ENCODE peak calls at places on chromosome 1, in five cellular contexts. C, K, D, W and M are unnamed samples.
A peak's percentile ranks its signal among the peaks of the same experiment; 100 is the strongest.

GRCh38 chr1:70874063-70874462 is 173.6 kb downstream of the PTGER3 start:
- DNase-seq in W (peak; percentile 6), K (no peak), C (no peak), D (no peak), M (peak; percentile 8)

GRCh38 chr1:21117159-21117953 is 59.3 kb downstream of the EIF4G3 start:
- DNase-seq in D (no peak), W (no peak), C (no peak), K (no peak), M (no peak)

GRCh38 chr1:20058531-20058930 is 11.5 kb upstream of the PLA2G5 start:
- DNase-seq in K (peak; percentile 97), W (no peak), D (peak; percentile 63), C (no peak), M (peak; percentile 63)

GRCh38 chr1:240621249-240621648 is 9.3 kb upstream of the GREM2 start:
- DNase-seq in D (no peak), W (peak; percentile 27), C (no peak), K (peak; percentile 83), M (peak; percentile 7)

GRCh38 chr1:903721-904270 is 19.9 kb upstream of the SAMD11 start:
- DNase-seq in K (no peak), W (no peak), D (no peak), C (no peak), M (no peak)

GRCh38 chr1:1432951-1433803 is 2.3 kb upstream of the VWA1 start:
- DNase-seq in D (no peak), K (peak; percentile 16), C (no peak), W (peak; percentile 71), M (peak; percentile 62)

GRCh38 chr1:81670286-81670685 is 130.4 kb upstream of the ADGRL2 start:
- DNase-seq in K (peak; percentile 96), W (no peak), D (peak; percentile 84), C (no peak), M (peak; percentile 90)

GRCh38 chr1:53734650-53735211 is 4.2 kb downstream of the GLIS1 start:
- DNase-seq in W (no peak), K (peak; percentile 85), C (no peak), D (no peak), M (peak; percentile 29)

GRCh38 chr1:153340356-153340755 is 8.3 kb downstream of the PGLYRP4 start:
- DNase-seq in D (no peak), C (no peak), K (no peak), W (no peak), M (no peak)

GRCh38 chr1:182699673-182700350 is 15.4 kb upstream of the RGS8 start:
- DNase-seq in W (peak; percentile 95), K (peak; percentile 23), C (no peak), D (no peak), M (no peak)
- H3K4me3 ChIP-seq in W (peak overlapping the region; percentile 43), K (no peak overlapping the region), C (no peak overlapping the region), D (no peak overlapping the region), M (no peak overlapping the region)

GRCh38 chr1:35401072-35401471 is 132.6 kb downstream of the ZMYM4 start:
- DNase-seq in C (no peak), D (no peak), K (no peak), W (no peak), M (no peak)
- H3K36me3 ChIP-seq in C (peaks cover 19% of the 10 kb centered on the region), D (no peaks in the 10 kb centered on the region), K (peaks cover 5% of the 10 kb centered on the region), W (peaks cover 45% of the 10 kb centered on the region), M (peaks cover 5% of the 10 kb centered on the region)

GRCh38 chr1:155984341-155984740 is 6.0 kb upstream of the ARHGEF2 start:
- DNase-seq in W (peak; percentile 97), D (no peak), K (no peak), C (no peak), M (no peak)
- TF ChIP-seq CTCF in W (no peak), D (no peak), K (no peak), C (no peak), M (no peak)

DNA sequence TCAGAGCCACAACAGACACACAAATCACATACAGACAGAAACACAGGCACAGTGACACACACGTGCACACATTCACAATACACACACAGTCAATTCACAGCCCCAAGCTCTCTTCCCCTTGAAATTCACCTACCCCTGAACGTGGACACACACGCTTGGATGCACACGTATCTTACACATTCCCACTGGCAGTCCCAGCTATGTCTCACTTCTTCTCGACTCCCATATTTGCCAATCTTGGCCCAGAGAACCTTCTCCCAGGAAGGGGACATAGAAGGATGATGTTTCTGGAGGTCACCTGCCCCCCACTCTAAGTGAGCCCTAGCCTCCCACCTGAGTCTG is 1.6 kb downstream of the CRYBG2 start:
- DNase-seq in W (no peak), K (no peak), C (no peak), D (no peak), M (no peak)
- H3K4me3 ChIP-seq in W (no peak overlapping the region), K (no peak overlapping the region), C (no peak overlapping the region), D (no peak overlapping the region), M (peak overlapping the region; percentile 56)

GRCh38 chr1:209817691-209818090 is 10.1 kb upstream of the UTP25 start:
- DNase-seq in D (no peak), W (no peak), C (no peak), K (no peak), M (no peak)
- H3K36me3 ChIP-seq in D (no peaks in the 10 kb centered on the region), W (no peaks in the 10 kb centered on the region), C (no peaks in the 10 kb centered on the region), K (no peaks in the 10 kb centered on the region), M (no peaks in the 10 kb centered on the region)

GRCh38 chr1:101993703-101994102 is 3.0 kb downstream of the OLFM3 start:
- DNase-seq in W (peak; percentile 52), D (no peak), C (no peak), K (no peak), M (peak; percentile 12)
- TF ChIP-seq CTCF in W (peak; percentile 49), D (no peak), C (no peak), K (no peak), M (no peak)

GRCh38 chr1:32257227-32257508 is 6.1 kb downstream of the LCK start:
- DNase-seq in D (no peak), C (no peak), W (no peak), K (no peak), M (no peak)
- H3K4me3 ChIP-seq in D (no peak overlapping the region), C (peak overlapping the region; percentile 25), W (no peak overlapping the region), K (no peak overlapping the region), M (no peak overlapping the region)

GRCh38 chr1:167861664-167862381 is 52.1 kb downstream of the ADCY10 start:
- DNase-seq in C (no peak), K (no peak), W (no peak), D (no peak), M (no peak)

GRCh38 chr1:167864392-167864992 is 49.4 kb downstream of the ADCY10 start:
- DNase-seq in C (no peak), D (no peak), W (no peak), K (no peak), M (no peak)

GRCh38 chr1:167860231-167860923 is 53.6 kb downstream of the ADCY10 start:
- DNase-seq in D (no peak), K (peak; percentile 24), W (no peak), C (no peak), M (peak; percentile 10)

GRCh38 chr1:167862432-167863076 is 51.4 kb downstream of the ADCY10 start:
- DNase-seq in C (no peak), K (peak; percentile 55), D (no peak), W (no peak), M (peak; percentile 26)

GRCh38 chr1:167863921-167864279 is 50.0 kb downstream of the ADCY10 start:
- DNase-seq in D (no peak), W (no peak), C (no peak), K (no peak), M (no peak)
- H3K36me3 ChIP-seq in D (no peaks in the 10 kb centered on the region), W (no peaks in the 10 kb centered on the region), C (no peaks in the 10 kb centered on the region), K (no peaks in the 10 kb centered on the region), M (no peaks in the 10 kb centered on the region)

DNA sequence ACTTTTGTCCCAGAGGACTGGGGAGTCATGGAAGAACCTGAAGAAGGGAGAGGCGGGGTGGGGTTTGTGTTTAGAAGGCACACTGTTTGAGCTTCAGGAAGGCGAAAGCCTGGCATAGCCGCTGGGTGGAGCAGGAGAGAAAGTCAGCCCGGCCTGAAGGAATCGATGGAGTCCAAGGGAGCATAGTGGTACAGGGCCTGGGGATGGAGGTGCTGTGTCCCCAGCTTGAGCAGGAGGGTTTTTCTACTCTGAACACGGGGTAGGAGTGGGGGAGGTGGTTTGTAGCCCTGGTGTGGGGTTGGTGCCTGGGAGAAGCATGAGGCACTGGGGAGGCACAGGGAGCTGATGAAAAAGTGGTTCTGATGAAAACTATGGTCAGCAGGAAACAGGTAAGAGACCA is 4.7 kb upstream of the CCDC24 start:
- DNase-seq in C (no peak), K (no peak), D (no peak), W (no peak), M (no peak)
- TF ChIP-seq CTCF in C (no peak), K (no peak), D (no peak), W (peak; percentile 15), M (peak; percentile 34)

GRCh38 chr1:6208723-6209660 is 3.1 kb downstream of the RNF207 start:
- DNase-seq in K (peak; percentile 50), D (no peak), W (peak; percentile 61), C (no peak), M (no peak)

GRCh38 chr1:6210606-6211355 is 4.9 kb downstream of the RNF207 start:
- DNase-seq in C (no peak), K (no peak), D (no peak), W (no peak), M (no peak)

GRCh38 chr1:6207921-6208320 is 2.0 kb downstream of the RNF207 start:
- DNase-seq in K (no peak), D (no peak), W (no peak), C (no peak), M (no peak)

GRCh38 chr1:6211731-6212130 is 5.8 kb downstream of the RNF207 start:
- DNase-seq in K (no peak), C (no peak), D (no peak), W (no peak), M (no peak)

GRCh38 chr1:6209661-6210605 is 4.0 kb downstream of the RNF207 start:
- DNase-seq in D (no peak), C (no peak), W (peak; percentile 70), K (no peak), M (no peak)
- H3K4me3 ChIP-seq in D (no peak overlapping the region), C (no peak overlapping the region), W (peak overlapping the region; percentile 55), K (no peak overlapping the region), M (no peak overlapping the region)